ENCODE peak calls at places on chromosome 3, in five cellular contexts. R, S, B, D and T are unnamed samples. For H3K4me1, the result is how much of the 10 kb centered on the place peaks cover.

GRCh38 chr3:160616721-160617120 is 51.4 kb upstream of the KPNA4 start:
- DNase-seq in R (no peak), S (no peak), B (no peak), D (no peak), T (no peak)

GRCh38 chr3:170355738-170356595 is 1.5 kb upstream of the SKIL start:
- DNase-seq in R (peak), S (no peak), B (peak), D (peak), T (peak)

GRCh38 chr3:164748626-164749025 is 329.7 kb downstream of the SI start:
- DNase-seq in R (no peak), S (no peak), B (no peak), D (no peak), T (no peak)

GRCh38 chr3:85251766-85252165 is 293.0 kb downstream of the CADM2 start:
- DNase-seq in R (no peak), S (no peak), B (no peak), D (no peak), T (no peak)

GRCh38 chr3:89845053-89845452 is 737.6 kb downstream of the EPHA3 start:
- DNase-seq in R (no peak), S (no peak), B (no peak), D (no peak), T (no peak)

GRCh38 chr3:49903451-49904424 is at the start of gene MST1R:
- DNase-seq in R (peak), S (peak), B (peak), D (peak), T (peak)

GRCh38 chr3:66317750-66318366 is 97.1 kb downstream of the SLC25A26 start:
- DNase-seq in R (no peak), S (no peak), B (no peak), D (no peak), T (no peak)

GRCh38 chr3:43817081-43817480 is 126.3 kb downstream of the ABHD5 start:
- DNase-seq in R (no peak), S (no peak), B (no peak), D (no peak), T (no peak)

GRCh38 chr3:127074900-127075360 is 92.0 kb downstream of the PLXNA1 start:
- DNase-seq in R (peak), S (no peak), B (peak), D (no peak), T (no peak)

GRCh38 chr3:38829404-38829803 is 13.4 kb upstream of the SCN10A start:
- DNase-seq in R (no peak), S (no peak), B (no peak), D (no peak), T (no peak)

GRCh38 chr3:87250009-87250408 is 22.9 kb downstream of the CHMP2B start:
- DNase-seq in R (no peak), S (no peak), B (no peak), D (no peak), T (no peak)

GRCh38 chr3:81242871-81243270 is 518.6 kb downstream of the GBE1 start:
- DNase-seq in R (no peak), S (no peak), B (no peak), D (no peak), T (no peak)

GRCh38 chr3:58388550-58389061 is 45.0 kb downstream of the PDHB start:
- DNase-seq in R (no peak), S (no peak), B (no peak), D (no peak), T (no peak)
- H3K4me1 ChIP-seq in R (under half), S (under half), B (under half), D (under half), T (under half)

GRCh38 chr3:139430467-139430866 is 41.0 kb upstream of the COPB2 start:
- DNase-seq in R (no peak), S (no peak), B (no peak), D (no peak), T (no peak)

GRCh38 chr3:139439278-139439677 is 37.0 kb downstream of the RBP2 start:
- DNase-seq in R (no peak), S (no peak), B (no peak), D (no peak), T (no peak)

GRCh38 chr3:139433089-139433488 is 43.2 kb downstream of the RBP2 start:
- DNase-seq in R (no peak), S (no peak), B (no peak), D (no peak), T (no peak)

GRCh38 chr3:139434764-139435291 is 41.5 kb downstream of the RBP2 start:
- DNase-seq in R (no peak), S (no peak), B (no peak), D (no peak), T (peak)
- TF ChIP-seq CTCF in R (no peak), S (no peak), B (no peak), D (no peak), T (no peak)

GRCh38 chr3:181712505-181713299 is 977 bp downstream of the SOX2 start:
- DNase-seq in R (no peak), S (peak), B (peak), D (no peak), T (peak)
- H3K4me1 ChIP-seq in R (under half), S (under half), B (under half), D (under half), T (under half)

GRCh38 chr3:141793476-141794260 is 30.5 kb downstream of the GRK7 start:
- DNase-seq in R (no peak), S (no peak), B (no peak), D (peak), T (no peak)
- TF ChIP-seq CTCF in R (no peak), S (no peak), B (no peak), D (peak), T (no peak)